ENCODE peak calls at places on chromosomes 2 and 18, in eight cellular contexts. Q is upper lobe of right lung; C is tibial artery; O is esophagus squamous epithelium; B is heart right ventricle; S is CD8-positive, alpha-beta memory T cell; M is IMR-90; H is astrocyte. K is an unnamed sample. For H3K9me3 and H3K4me1, the result is how much of the 10 kb centered on the place peaks cover.

GRCh38 chr2:120783969-120784372 is 48.3 kb downstream of the GLI2 start:
- DNase-seq in C (no peak), Q (no peak), O (no peak), S (no peak), M (no peak), B (no peak), H (no peak), K (no peak)

GRCh38 chr2:188582206-188582605 is 290.5 kb downstream of the GULP1 start:
- DNase-seq in H (no peak), S (no peak), M (no peak), C (no peak), Q (no peak), O (no peak), B (no peak), K (no peak)

GRCh38 chr2:120934891-120935338 is 199.2 kb downstream of the GLI2 start:
- DNase-seq in C (no peak), H (peak), O (no peak), B (no peak), Q (no peak), S (no peak), M (peak), K (peak)

GRCh38 chr2:45885111-45885685 is 233.7 kb downstream of the PRKCE start:
- DNase-seq in M (no peak), B (no peak), Q (no peak), H (peak), C (no peak), S (no peak), O (no peak), K (no peak)

GRCh38 chr2:101998556-101999121 is 6.9 kb downstream of the IL1R2 start:
- DNase-seq in Q (no peak), S (no peak), M (no peak), O (no peak), B (no peak), H (no peak), C (no peak), K (no peak)

GRCh38 chr2:79935771-79936657 is 368.5 kb downstream of the LRRTM1 start:
- DNase-seq in S (no peak), Q (no peak), H (peak), O (no peak), B (peak), C (no peak), M (peak), K (peak)

GRCh38 chr2:76194376-76194775 is 483.7 kb upstream of the GCFC2 start:
- DNase-seq in H (no peak), M (no peak), O (no peak), Q (no peak), S (no peak), C (no peak), B (no peak), K (no peak)

GRCh38 chr2:153963247-153963646 is 91.5 kb downstream of the GALNT13 start:
- DNase-seq in B (no peak), H (no peak), C (no peak), M (no peak), O (no peak), S (no peak), Q (no peak), K (no peak)

GRCh38 chr2:121335294-121336290 is 50.6 kb upstream of the TFCP2L1 start:
- DNase-seq in O (no peak), H (no peak), S (no peak), B (no peak), M (no peak), C (peak), Q (no peak), K (no peak)

GRCh38 chr2:234633581-234634230 is 136.8 kb upstream of the ARL4C start:
- DNase-seq in B (no peak), H (no peak), M (no peak), Q (no peak), C (no peak), S (no peak), O (no peak), K (no peak)

DNA sequence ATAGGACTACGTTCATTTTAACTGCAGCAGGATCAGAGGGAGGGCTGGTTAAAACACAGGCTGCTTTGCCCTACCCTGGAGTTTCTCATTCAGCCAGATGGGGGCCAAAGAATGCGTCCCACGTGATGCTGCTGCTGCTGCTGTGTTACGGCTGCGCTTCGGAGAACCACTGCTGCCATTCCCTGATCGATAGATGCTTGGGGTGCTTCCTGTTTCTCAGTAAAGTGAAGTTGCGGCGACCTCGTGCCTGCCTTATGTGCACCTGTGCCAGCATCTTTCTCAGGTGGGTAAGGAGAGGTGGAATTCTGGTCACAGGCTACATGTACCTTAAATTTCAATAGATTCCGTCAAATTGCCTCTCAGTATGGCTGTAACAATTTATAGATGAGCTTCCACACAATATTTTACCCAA is 24.7 kb upstream of the TOGARAM2 start:
- DNase-seq in O (no peak), H (peak), B (no peak), Q (no peak), C (no peak), M (no peak), S (peak), K (peak)
- H3K4me3 ChIP-seq in O (no peak), H (no peak), B (no peak), Q (peak), C (no peak), M (no peak), S (peak), K (no peak)

GRCh38 chr2:216664593-216665034 is 30.7 kb downstream of the IGFBP5 start:
- DNase-seq in S (no peak), C (no peak), M (peak), O (no peak), H (peak), B (no peak), Q (no peak), K (no peak)
- H3K9me3 ChIP-seq in S (under half), C (under half), M (under half), O (under half), H (under half), B (under half), Q (under half), K (under half)

GRCh38 chr2:10574911-10575310 is 114.9 kb downstream of the NOL10 start:
- DNase-seq in O (no peak), S (no peak), Q (no peak), B (no peak), H (no peak), C (no peak), M (no peak), K (no peak)

GRCh38 chr2:10572693-10573092 is 117.1 kb downstream of the NOL10 start:
- DNase-seq in C (no peak), B (no peak), H (no peak), O (no peak), M (no peak), S (no peak), Q (no peak), K (no peak)

GRCh38 chr2:10576456-10576855 is 113.3 kb downstream of the NOL10 start:
- DNase-seq in S (no peak), H (no peak), C (no peak), O (no peak), M (no peak), Q (no peak), B (no peak), K (no peak)

GRCh38 chr2:10573709-10574108 is 116.1 kb downstream of the NOL10 start:
- DNase-seq in C (no peak), M (no peak), H (no peak), O (no peak), Q (no peak), S (no peak), B (no peak), K (no peak)

GRCh38 chr2:10575566-10576300 is 114.0 kb downstream of the NOL10 start:
- DNase-seq in Q (no peak), S (no peak), B (no peak), H (peak), C (no peak), O (no peak), M (peak), K (no peak)
- H3K4me1 ChIP-seq in Q (under half), S (under half), B (under half), H (under half), C (under half), O (under half), M (under half), K (under half)

GRCh38 chr2:98454500-98455235 is 10.0 kb downstream of the INPP4A start:
- DNase-seq in H (no peak), S (no peak), Q (no peak), O (no peak), M (peak), C (no peak), B (no peak), K (no peak)
- H3K4me3 ChIP-seq in H (no peak), S (peak), Q (no peak), O (no peak), M (no peak), C (no peak), B (no peak), K (no peak)

GRCh38 chr2:191246820-191247380 is 1.7 kb downstream of the MYO1B start:
- DNase-seq in Q (no peak), H (no peak), S (no peak), M (no peak), O (no peak), C (no peak), B (no peak), K (no peak)

GRCh38 chr2:191245046-191245868 is at the start of gene MYO1B:
- DNase-seq in C (peak), H (peak), M (peak), Q (peak), S (peak), B (peak), O (no peak), K (peak)

GRCh38 chr2:191245869-191246531 is 796 bp downstream of the MYO1B start:
- DNase-seq in C (peak), B (peak), Q (peak), M (peak), O (no peak), H (peak), S (no peak), K (peak)

GRCh38 chr2:191243154-191243553 is 2.0 kb upstream of the MYO1B start:
- DNase-seq in M (no peak), O (no peak), B (no peak), H (no peak), Q (no peak), C (no peak), S (no peak), K (no peak)

GRCh38 chr2:191244350-191244749 is 854 bp upstream of the MYO1B start:
- DNase-seq in O (no peak), B (no peak), S (no peak), M (no peak), C (no peak), Q (no peak), H (no peak), K (no peak)
- H3K9me3 ChIP-seq in O (under half), B (under half), S (under half), M (under half), C (under half), Q (under half), H (under half), K (under half)

GRCh38 chr2:54565551-54565950 is 109.4 kb downstream of the SPTBN1 start:
- DNase-seq in C (no peak), B (no peak), M (no peak), Q (no peak), S (no peak), O (no peak), H (no peak), K (no peak)

GRCh38 chr2:54561010-54561409 is 104.9 kb downstream of the SPTBN1 start:
- DNase-seq in H (no peak), S (no peak), O (no peak), Q (no peak), C (no peak), M (no peak), B (no peak), K (no peak)

GRCh38 chr2:54561795-54562592 is 105.9 kb downstream of the SPTBN1 start:
- DNase-seq in H (no peak), S (no peak), B (no peak), Q (no peak), M (no peak), C (no peak), O (no peak), K (no peak)

GRCh38 chr2:54566896-54567295 is 110.8 kb downstream of the SPTBN1 start:
- DNase-seq in B (no peak), M (no peak), S (no peak), H (no peak), Q (no peak), C (no peak), O (no peak), K (no peak)

GRCh38 chr2:54564439-54564838 is 108.3 kb downstream of the SPTBN1 start:
- DNase-seq in S (no peak), B (no peak), M (no peak), C (no peak), O (no peak), H (no peak), Q (no peak), K (no peak)
- H3K4me1 ChIP-seq in S (half or more), B (half or more), M (under half), C (under half), O (under half), H (under half), Q (half or more), K (under half)

GRCh38 chr18:10453885-10454772 is at the start of gene APCDD1:
- DNase-seq in B (peak), C (peak), S (no peak), O (no peak), Q (peak), H (no peak), M (no peak), K (peak)
- H3K4me3 ChIP-seq in B (peak), C (peak), S (no peak), O (peak), Q (peak), H (peak), M (peak), K (peak)

K was measured in adrenal gland.